ENCODE peak calls at places on chromosomes 11 and 22, in ten cellular contexts. W, I, B, L, X, D, F, Z, M and Y are unnamed samples.

GRCh38 chr22:36329217-36330078 is 58.3 kb downstream of the MYH9 start:
- DNase-seq in W (peak), I (peak), B (peak), L (peak), X (no peak), D (peak), F (peak), Z (peak), M (peak), Y (peak)

GRCh38 chr11:26187639-26188038 is 144.3 kb upstream of the ANO3 start:
- DNase-seq in W (no peak), I (no peak), B (peak), L (no peak), X (no peak), D (no peak), F (peak), Z (no peak), M (peak), Y (peak)

GRCh38 chr22:26893034-26893710 is 235.8 kb downstream of the MIAT start:
- DNase-seq in W (no peak), I (no peak), B (no peak), L (no peak), X (no peak), D (no peak), F (no peak), Z (no peak), M (no peak), Y (peak)

GRCh38 chr22:30245985-30246901 is at the start of gene LIF:
- DNase-seq in W (peak), I (no peak), B (peak), L (peak), X (no peak), D (no peak), F (peak), Z (no peak), M (peak), Y (peak)

GRCh38 chr11:34332524-34332923 is 25.3 kb downstream of the ABTB2 start:
- DNase-seq in W (no peak), I (no peak), B (no peak), L (no peak), X (no peak), D (no peak), F (no peak), Z (no peak), M (no peak), Y (no peak)

GRCh38 chr22:46287873-46288751 is 8.6 kb upstream of the GTSE1 start:
- DNase-seq in W (no peak), I (no peak), B (no peak), L (no peak), X (peak), D (peak), F (no peak), Z (peak), M (no peak), Y (no peak)

GRCh38 chr22:47625013-47625385 is 862.5 kb downstream of the TBC1D22A start:
- DNase-seq in W (no peak), I (no peak), B (no peak), L (no peak), X (no peak), D (no peak), F (no peak), Z (no peak), M (no peak), Y (no peak)

GRCh38 chr11:128568166-128568778 is 19.1 kb downstream of the ETS1 start:
- DNase-seq in W (no peak), I (no peak), B (no peak), L (no peak), X (peak), D (no peak), F (no peak), Z (no peak), M (no peak), Y (no peak)

GRCh38 chr11:87203907-87204602 is 166.3 kb downstream of the TMEM135 start:
- DNase-seq in W (no peak), I (no peak), B (no peak), L (no peak), X (no peak), D (no peak), F (no peak), Z (no peak), M (no peak), Y (no peak)

GRCh38 chr11:109770323-109770722 is 322.9 kb upstream of the ZC3H12C start:
- DNase-seq in W (no peak), I (no peak), B (no peak), L (no peak), X (no peak), D (no peak), F (no peak), Z (no peak), M (no peak), Y (no peak)

GRCh38 chr11:118437736-118438125 is 1.4 kb downstream of the KMT2A start:
- DNase-seq in W (peak), I (no peak), B (no peak), L (peak), X (no peak), D (peak), F (no peak), Z (peak), M (peak), Y (no peak)

GRCh38 chr11:95647355-95647754 is 142.2 kb downstream of the FAM76B start:
- DNase-seq in W (no peak), I (no peak), B (peak), L (no peak), X (no peak), D (no peak), F (peak), Z (no peak), M (peak), Y (peak)

GRCh38 chr11:15985127-15985862 is 371.1 kb downstream of the SOX6 start:
- DNase-seq in W (no peak), I (no peak), B (peak), L (no peak), X (no peak), D (no peak), F (no peak), Z (no peak), M (no peak), Y (peak)

GRCh38 chr11:1832181-1832988 is 2.4 kb upstream of the SYT8 start:
- DNase-seq in W (peak), I (peak), B (peak), L (peak), X (peak), D (peak), F (peak), Z (peak), M (no peak), Y (peak)

GRCh38 chr22:42656578-42656977 is 7.4 kb upstream of the CYB5R3 start:
- DNase-seq in W (no peak), I (no peak), B (no peak), L (no peak), X (no peak), D (no peak), F (no peak), Z (no peak), M (no peak), Y (no peak)

GRCh38 chr11:36070215-36070976 is 126.5 kb downstream of the LDLRAD3 start:
- DNase-seq in W (no peak), I (no peak), B (no peak), L (no peak), X (no peak), D (no peak), F (no peak), Z (no peak), M (no peak), Y (no peak)

GRCh38 chr11:72821920-72822799 is 7.9 kb downstream of the ATG16L2 start:
- DNase-seq in W (peak), I (peak), B (peak), L (peak), X (peak), D (peak), F (peak), Z (peak), M (peak), Y (peak)
- TF ChIP-seq CTCF in W (peak), I (no peak), B (peak), L (no peak), X (no peak), D (no peak), F (no peak), Z (peak), M (no peak), Y (no peak)

DNA sequence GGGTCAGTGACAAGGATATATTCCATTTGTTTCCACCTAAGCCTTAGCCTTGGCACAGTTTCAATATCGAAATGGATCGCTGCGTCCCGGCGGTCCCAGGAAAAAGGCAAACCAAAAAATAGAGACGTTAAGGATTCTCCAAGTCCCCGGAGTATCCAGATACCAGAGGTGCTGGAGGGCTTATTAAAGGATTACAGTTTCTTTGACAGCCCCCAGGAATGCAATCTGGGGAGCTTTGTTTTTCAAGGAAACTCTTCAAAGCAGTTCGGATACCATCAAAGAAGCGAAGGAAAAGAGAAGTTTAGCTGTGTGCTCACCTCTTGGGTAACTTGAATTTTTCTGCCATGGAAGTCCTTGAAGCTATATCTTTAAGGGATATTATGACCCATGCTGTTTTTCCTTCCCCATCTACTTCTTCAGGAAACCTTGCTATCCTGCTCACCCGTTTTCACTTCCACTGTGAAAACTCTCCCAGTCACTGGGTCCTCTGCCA is 600 bp upstream of the GPR83 start:
- DNase-seq in W (no peak), I (no peak), B (no peak), L (no peak), X (no peak), D (no peak), F (no peak), Z (no peak), M (no peak), Y (no peak)
- H3K4me3 ChIP-seq in W (no peak), I (peak), B (peak), L (peak), X (peak), D (no peak), F (peak), Z (no peak), M (peak), Y (peak)

DNA sequence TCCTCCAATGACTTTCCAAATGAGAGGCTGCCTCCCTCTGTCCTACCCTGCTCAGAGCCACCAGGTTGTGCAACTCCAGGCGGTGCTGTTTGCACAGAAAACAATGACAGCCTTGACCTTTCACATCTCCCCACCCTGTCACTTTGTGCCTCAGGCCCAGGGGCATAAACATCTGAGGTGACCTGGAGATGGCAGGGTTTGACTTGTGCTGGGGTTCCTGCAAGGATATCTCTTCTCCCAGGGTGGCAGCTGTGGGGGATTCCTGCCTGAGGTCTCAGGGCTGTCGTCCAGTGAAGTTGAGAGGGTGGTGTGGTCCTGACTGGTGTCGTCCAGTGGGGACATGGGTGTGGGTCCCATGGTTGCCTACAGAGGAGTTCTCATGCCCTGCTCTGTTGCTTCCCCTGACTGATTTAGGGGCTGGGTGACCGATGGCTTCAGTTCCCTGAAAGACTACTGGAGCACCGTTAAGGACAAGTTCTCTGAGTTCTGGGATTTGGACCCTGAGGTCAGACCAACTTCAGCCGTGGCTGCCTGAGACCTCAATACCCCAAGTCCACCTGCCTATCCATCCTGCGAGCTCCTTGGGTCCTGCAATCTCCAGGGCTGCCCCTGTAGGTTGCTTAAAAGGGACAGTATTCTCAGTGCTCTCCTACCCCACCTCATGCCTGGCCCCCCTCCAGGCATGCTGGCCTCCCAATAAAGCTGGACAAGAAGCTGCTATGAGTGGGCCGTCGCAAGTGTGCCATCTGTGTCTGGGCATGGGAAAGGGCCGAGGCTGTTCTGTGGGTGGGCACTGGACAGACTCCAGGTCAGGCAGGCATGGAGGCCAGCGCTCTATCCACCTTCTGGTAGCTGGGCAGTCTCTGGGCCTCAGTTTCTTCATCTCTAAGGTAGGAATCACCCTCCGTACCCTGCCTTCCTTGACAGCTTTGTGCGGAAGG is 2.9 kb downstream of the APOC3 start:
- DNase-seq in W (no peak), I (no peak), B (no peak), L (no peak), X (no peak), D (no peak), F (no peak), Z (peak), M (no peak), Y (no peak)
- TF ChIP-seq CTCF in W (no peak), I (no peak), B (no peak), L (no peak), X (no peak), D (no peak), F (no peak), Z (peak), M (no peak), Y (no peak)

DNA sequence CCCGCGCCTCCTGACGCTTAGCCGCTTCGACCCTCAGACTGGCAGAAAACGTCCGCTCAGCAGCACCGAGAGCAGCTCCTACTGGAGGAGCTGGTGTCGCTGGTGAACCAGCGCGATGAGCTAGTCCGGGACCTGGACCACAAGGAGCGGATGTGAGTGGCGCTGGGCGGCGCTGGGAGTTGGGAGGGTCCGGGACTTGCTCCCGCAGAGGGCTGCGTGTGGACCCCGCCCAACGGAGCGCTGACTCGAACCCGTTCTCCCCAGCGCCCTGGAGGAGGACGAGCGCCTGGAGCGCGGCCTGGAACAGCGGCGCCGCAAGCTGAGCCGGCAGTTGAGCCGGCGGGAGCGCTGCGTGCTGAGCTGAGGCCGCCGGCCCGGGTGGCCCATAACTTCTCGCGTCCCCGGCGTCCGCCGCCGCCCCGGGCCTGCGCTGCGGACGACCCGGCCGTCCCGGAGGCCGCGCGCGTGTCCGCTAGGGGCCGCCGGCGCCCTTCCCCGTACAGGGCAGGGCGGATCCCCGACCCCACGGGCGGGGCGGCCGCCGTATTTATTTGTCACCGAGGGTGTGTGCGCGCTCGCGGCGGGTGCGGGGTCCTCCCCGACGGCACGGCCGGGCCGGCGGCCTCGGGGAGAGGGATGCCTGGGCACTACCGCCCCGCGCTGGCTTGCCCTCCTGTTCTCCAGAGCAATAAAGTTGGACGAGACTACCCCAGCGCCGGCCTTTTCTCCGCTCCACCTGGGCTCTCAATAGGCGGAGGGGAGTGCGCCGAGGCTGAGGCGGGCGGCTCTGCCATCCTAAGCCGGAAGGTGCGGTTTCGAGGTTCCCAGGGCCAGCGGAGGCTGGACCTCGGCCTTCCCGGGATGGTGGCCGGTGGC is 3.4 kb downstream of the KCNK7 start:
- DNase-seq in W (no peak), I (no peak), B (peak), L (peak), X (no peak), D (no peak), F (no peak), Z (no peak), M (peak), Y (no peak)
- H3K4me3 ChIP-seq in W (no peak), I (no peak), B (peak), L (peak), X (peak), D (no peak), F (no peak), Z (no peak), M (no peak), Y (no peak)

GRCh38 chr11:70756341-70756740 is 358.0 kb downstream of the CTTN start:
- DNase-seq in W (no peak), I (no peak), B (no peak), L (no peak), X (no peak), D (no peak), F (no peak), Z (no peak), M (no peak), Y (no peak)

GRCh38 chr11:70756756-70757155 is 358.4 kb downstream of the CTTN start:
- DNase-seq in W (no peak), I (no peak), B (no peak), L (no peak), X (no peak), D (no peak), F (no peak), Z (no peak), M (no peak), Y (no peak)

GRCh38 chr11:70757241-70757640 is 358.9 kb downstream of the CTTN start:
- DNase-seq in W (no peak), I (no peak), B (no peak), L (no peak), X (no peak), D (no peak), F (no peak), Z (no peak), M (no peak), Y (no peak)

GRCh38 chr11:70758206-70758605 is 359.9 kb downstream of the CTTN start:
- DNase-seq in W (no peak), I (no peak), B (no peak), L (no peak), X (no peak), D (no peak), F (no peak), Z (no peak), M (no peak), Y (no peak)

GRCh38 chr11:70755410-70756158 is 357.3 kb downstream of the CTTN start:
- DNase-seq in W (peak), I (peak), B (peak), L (peak), X (peak), D (peak), F (peak), Z (peak), M (peak), Y (peak)
- TF ChIP-seq CTCF in W (peak), I (peak), B (peak), L (peak), X (peak), D (peak), F (peak), Z (peak), M (peak), Y (peak)

GRCh38 chr22:22754961-22755777 is 110.8 kb downstream of the GGTLC2 start:
- DNase-seq in W (no peak), I (no peak), B (no peak), L (no peak), X (no peak), D (no peak), F (no peak), Z (no peak), M (no peak), Y (no peak)
- H3K4me3 ChIP-seq in W (no peak), I (no peak), B (no peak), L (no peak), X (no peak), D (no peak), F (no peak), Z (no peak), M (no peak), Y (no peak)

DNA sequence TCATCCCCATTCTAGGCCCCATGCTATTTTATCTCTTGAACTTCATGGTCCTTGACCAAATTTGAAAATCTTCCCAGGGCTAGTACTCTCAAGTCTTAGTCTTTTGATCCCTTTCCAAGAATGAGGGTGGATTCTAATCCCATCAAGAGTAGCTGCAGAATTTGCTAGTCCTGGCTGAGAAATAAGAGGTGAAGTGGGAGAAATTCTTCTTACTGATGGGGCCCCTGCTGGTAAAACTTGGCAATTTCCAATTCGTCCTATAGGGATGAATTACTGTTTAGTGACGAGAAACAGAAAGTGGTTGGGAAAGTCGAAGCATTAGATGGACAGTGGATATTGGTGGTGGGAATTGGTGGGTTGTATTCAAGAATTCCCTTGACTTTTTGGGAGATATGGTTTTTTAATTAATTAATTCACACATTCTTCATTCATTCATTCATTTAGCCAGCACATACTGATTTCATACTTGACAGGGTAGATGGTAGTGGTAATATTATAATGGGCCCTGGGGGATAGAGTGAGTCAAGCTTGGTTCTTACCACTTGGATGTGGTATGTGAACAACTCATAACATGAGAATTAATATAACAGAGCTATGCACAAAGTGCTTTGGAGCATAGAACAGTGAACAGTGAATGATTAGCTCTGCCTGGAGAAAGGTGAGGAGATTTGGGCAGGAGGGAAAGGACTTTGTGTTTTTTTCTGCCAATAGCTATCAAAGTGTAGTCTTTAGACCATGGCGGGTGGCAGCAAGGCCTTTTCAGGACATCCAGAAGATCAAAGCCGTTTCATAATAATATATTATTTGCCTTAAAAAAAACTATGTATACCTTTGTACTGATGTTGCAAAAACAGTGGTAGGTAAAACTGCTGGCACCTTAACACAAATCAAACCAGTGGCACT is 103.8 kb downstream of the STIM1 start:
- DNase-seq in W (peak), I (peak), B (peak), L (no peak), X (no peak), D (no peak), F (peak), Z (peak), M (peak), Y (peak)
- TF ChIP-seq CTCF in W (peak), I (peak), B (peak), L (no peak), X (peak), D (no peak), F (no peak), Z (peak), M (peak), Y (peak)

GRCh38 chr22:21961127-21961867 is 8.6 kb upstream of the PPM1F start:
- DNase-seq in W (no peak), I (no peak), B (no peak), L (no peak), X (no peak), D (no peak), F (no peak), Z (no peak), M (no peak), Y (no peak)
- H3K4me3 ChIP-seq in W (no peak), I (no peak), B (no peak), L (no peak), X (no peak), D (no peak), F (no peak), Z (no peak), M (no peak), Y (no peak)